ENCODE peak calls at places on chromosomes 3 and 15, in eight cellular contexts. One of them, this sample, is unnamed.

GRCh38 chr3:124997303-124998246 is 58.2 kb downstream of the HEG1 start:
- DNase-seq in fibroblast of lung: no peak
- DNase-seq in HepG2: no peak
- DNase-seq in lower leg skin: no peak
- DNase-seq in heart right ventricle: no peak
- DNase-seq in progenitor cell of endocrine pancreas: no peak
- DNase-seq in NB4: no peak
- DNase-seq in MM.1S: no peak
- DNase-seq in this sample: no peak

GRCh38 chr15:31327674-31328424 is 1.2 kb downstream of the KLF13 start:
- DNase-seq in fibroblast of lung: peak
- DNase-seq in HepG2: peak
- DNase-seq in lower leg skin: no peak
- DNase-seq in heart right ventricle: peak
- DNase-seq in progenitor cell of endocrine pancreas: peak
- DNase-seq in NB4: peak
- DNase-seq in MM.1S: peak
- DNase-seq in this sample: peak

GRCh38 chr15:43196760-43197548 is 11.8 kb downstream of the CCNDBP1 start:
- DNase-seq in fibroblast of lung: no peak
- DNase-seq in HepG2: no peak
- DNase-seq in lower leg skin: no peak
- DNase-seq in heart right ventricle: no peak
- DNase-seq in progenitor cell of endocrine pancreas: no peak
- DNase-seq in NB4: no peak
- DNase-seq in MM.1S: no peak
- DNase-seq in this sample: no peak

GRCh38 chr15:79121571-79121970 is 31.0 kb upstream of the RASGRF1 start:
- DNase-seq in fibroblast of lung: no peak
- DNase-seq in HepG2: no peak
- DNase-seq in lower leg skin: no peak
- DNase-seq in heart right ventricle: no peak
- DNase-seq in progenitor cell of endocrine pancreas: no peak
- DNase-seq in NB4: no peak
- DNase-seq in MM.1S: no peak
- DNase-seq in this sample: no peak

GRCh38 chr3:77620009-77620408 is 580.1 kb downstream of the ROBO2 start:
- DNase-seq in fibroblast of lung: peak
- DNase-seq in HepG2: no peak
- DNase-seq in lower leg skin: peak
- DNase-seq in heart right ventricle: no peak
- DNase-seq in progenitor cell of endocrine pancreas: no peak
- DNase-seq in NB4: no peak
- DNase-seq in MM.1S: no peak
- DNase-seq in this sample: no peak

GRCh38 chr3:183975981-183976662 is 41.6 kb downstream of the ABCC5 start:
- DNase-seq in fibroblast of lung: peak
- DNase-seq in HepG2: no peak
- DNase-seq in lower leg skin: no peak
- DNase-seq in heart right ventricle: no peak
- DNase-seq in progenitor cell of endocrine pancreas: no peak
- DNase-seq in NB4: peak
- DNase-seq in MM.1S: peak
- DNase-seq in this sample: no peak

GRCh38 chr3:185439745-185440466 is 58.9 kb downstream of the TMEM41A start:
- DNase-seq in fibroblast of lung: no peak
- DNase-seq in HepG2: no peak
- DNase-seq in lower leg skin: no peak
- DNase-seq in heart right ventricle: no peak
- DNase-seq in progenitor cell of endocrine pancreas: no peak
- DNase-seq in NB4: no peak
- DNase-seq in MM.1S: no peak
- DNase-seq in this sample: no peak

GRCh38 chr15:72835289-72835890 is 51.8 kb upstream of the ADPGK start:
- DNase-seq in fibroblast of lung: peak
- DNase-seq in HepG2: peak
- DNase-seq in lower leg skin: no peak
- DNase-seq in heart right ventricle: no peak
- DNase-seq in progenitor cell of endocrine pancreas: no peak
- DNase-seq in NB4: peak
- DNase-seq in MM.1S: peak
- DNase-seq in this sample: no peak

GRCh38 chr3:159559771-159560170 is 428.9 kb upstream of the IL12A start:
- DNase-seq in fibroblast of lung: no peak
- DNase-seq in HepG2: no peak
- DNase-seq in lower leg skin: no peak
- DNase-seq in heart right ventricle: no peak
- DNase-seq in progenitor cell of endocrine pancreas: no peak
- DNase-seq in NB4: no peak
- DNase-seq in MM.1S: no peak
- DNase-seq in this sample: no peak

GRCh38 chr3:12999147-13000140 is 73.8 kb downstream of the IQSEC1 start:
- DNase-seq in fibroblast of lung: no peak
- DNase-seq in HepG2: peak
- DNase-seq in lower leg skin: peak
- DNase-seq in heart right ventricle: peak
- DNase-seq in progenitor cell of endocrine pancreas: no peak
- DNase-seq in NB4: peak
- DNase-seq in MM.1S: peak
- DNase-seq in this sample: no peak

GRCh38 chr3:196969660-196970546 is 1.3 kb upstream of the PIGZ start:
- DNase-seq in fibroblast of lung: peak
- DNase-seq in HepG2: no peak
- DNase-seq in lower leg skin: no peak
- DNase-seq in heart right ventricle: peak
- DNase-seq in progenitor cell of endocrine pancreas: peak
- DNase-seq in NB4: peak
- DNase-seq in MM.1S: peak
- DNase-seq in this sample: peak

GRCh38 chr3:182980204-182981037 is at the start of gene DCUN1D1:
- DNase-seq in fibroblast of lung: peak
- DNase-seq in HepG2: peak
- DNase-seq in lower leg skin: peak
- DNase-seq in heart right ventricle: peak
- DNase-seq in progenitor cell of endocrine pancreas: peak
- DNase-seq in NB4: peak
- DNase-seq in MM.1S: peak
- DNase-seq in this sample: peak

GRCh38 chr3:66322436-66322835 is 101.6 kb downstream of the SLC25A26 start:
- DNase-seq in fibroblast of lung: peak
- DNase-seq in HepG2: no peak
- DNase-seq in lower leg skin: no peak
- DNase-seq in heart right ventricle: no peak
- DNase-seq in progenitor cell of endocrine pancreas: no peak
- DNase-seq in NB4: no peak
- DNase-seq in MM.1S: no peak
- DNase-seq in this sample: no peak

GRCh38 chr15:101455291-101455916 is 34.1 kb downstream of the PCSK6 start:
- DNase-seq in fibroblast of lung: no peak
- DNase-seq in HepG2: no peak
- DNase-seq in lower leg skin: no peak
- DNase-seq in heart right ventricle: no peak
- DNase-seq in progenitor cell of endocrine pancreas: no peak
- DNase-seq in NB4: peak
- DNase-seq in MM.1S: no peak
- DNase-seq in this sample: no peak

GRCh38 chr15:68389936-68390790 is 41.8 kb downstream of the ITGA11 start:
- DNase-seq in fibroblast of lung: peak
- DNase-seq in HepG2: no peak
- DNase-seq in lower leg skin: no peak
- DNase-seq in heart right ventricle: no peak
- DNase-seq in progenitor cell of endocrine pancreas: no peak
- DNase-seq in NB4: peak
- DNase-seq in MM.1S: no peak
- DNase-seq in this sample: no peak

GRCh38 chr15:45664451-45664850 is 29.6 kb downstream of the SQOR start:
- DNase-seq in fibroblast of lung: peak
- DNase-seq in HepG2: no peak
- DNase-seq in lower leg skin: no peak
- DNase-seq in heart right ventricle: no peak
- DNase-seq in progenitor cell of endocrine pancreas: no peak
- DNase-seq in NB4: peak
- DNase-seq in MM.1S: no peak
- DNase-seq in this sample: no peak

DNA sequence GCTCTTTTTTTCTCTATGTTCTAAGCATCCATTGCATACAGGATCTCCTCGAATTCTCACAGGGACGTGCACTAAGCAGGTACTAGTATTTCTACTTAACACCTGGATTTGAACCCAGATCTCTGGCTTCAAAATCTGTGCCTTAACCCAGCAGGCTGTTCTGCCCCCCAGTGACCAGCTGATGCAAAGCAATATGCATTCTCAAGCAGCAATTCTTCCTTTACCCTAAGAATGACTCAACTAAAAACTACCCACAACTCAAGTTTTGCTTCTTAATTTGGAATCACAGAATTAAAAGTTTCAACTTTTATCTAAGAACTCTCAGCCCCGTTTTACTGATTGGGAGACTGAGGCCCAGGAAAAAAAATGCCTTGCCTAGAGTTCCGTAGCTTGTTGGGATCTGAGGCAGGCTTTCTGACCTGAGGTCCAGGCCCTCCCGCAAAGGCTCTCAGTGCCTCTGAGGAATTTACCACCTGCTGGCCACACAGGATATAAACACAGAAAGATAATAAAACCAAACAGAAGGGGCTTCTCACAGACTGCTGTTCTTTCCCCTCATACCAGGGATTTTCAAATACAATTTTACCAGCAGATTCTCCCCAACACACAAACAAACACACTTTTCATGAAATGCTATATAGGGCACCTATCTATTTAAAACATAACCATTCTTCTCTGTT is 115.4 kb upstream of the RAD18 start:
- DNase-seq in fibroblast of lung: no peak
- DNase-seq in HepG2: peak
- DNase-seq in lower leg skin: no peak
- DNase-seq in heart right ventricle: no peak
- DNase-seq in progenitor cell of endocrine pancreas: no peak
- DNase-seq in NB4: no peak
- DNase-seq in MM.1S: no peak
- DNase-seq in this sample: no peak
- TF ChIP-seq CTCF in fibroblast of lung: no peak
- TF ChIP-seq CTCF in HepG2: peak
- TF ChIP-seq CTCF in lower leg skin: no peak
- TF ChIP-seq CTCF in heart right ventricle: no peak
- TF ChIP-seq CTCF in progenitor cell of endocrine pancreas: peak
- TF ChIP-seq CTCF in NB4: no peak
- TF ChIP-seq CTCF in MM.1S: peak
- TF ChIP-seq CTCF in this sample: peak

DNA sequence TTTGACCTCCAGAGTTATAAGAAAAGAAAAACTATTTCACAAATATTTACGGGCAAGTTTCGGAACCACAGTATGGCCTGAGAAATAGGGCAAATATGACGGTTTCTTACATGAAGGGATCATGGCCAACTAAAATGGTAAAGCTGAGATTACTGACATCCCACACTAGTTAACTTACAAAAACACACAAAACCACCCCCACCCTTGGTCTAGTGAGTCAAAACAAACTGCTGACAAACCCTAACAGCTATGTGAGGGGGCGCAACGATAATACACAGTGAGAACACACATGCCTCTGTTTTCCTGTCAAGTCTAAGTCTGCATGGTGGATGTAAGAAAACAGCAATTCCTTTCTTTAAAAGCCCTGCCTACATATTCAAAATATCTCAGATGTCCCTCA is 32.3 kb downstream of the CBLB start:
- DNase-seq in fibroblast of lung: peak
- DNase-seq in HepG2: peak
- DNase-seq in lower leg skin: no peak
- DNase-seq in heart right ventricle: no peak
- DNase-seq in progenitor cell of endocrine pancreas: no peak
- DNase-seq in NB4: no peak
- DNase-seq in MM.1S: no peak
- DNase-seq in this sample: no peak
- TF ChIP-seq CTCF in fibroblast of lung: no peak
- TF ChIP-seq CTCF in HepG2: no peak
- TF ChIP-seq CTCF in lower leg skin: no peak
- TF ChIP-seq CTCF in heart right ventricle: no peak
- TF ChIP-seq CTCF in progenitor cell of endocrine pancreas: no peak
- TF ChIP-seq CTCF in NB4: no peak
- TF ChIP-seq CTCF in MM.1S: no peak
- TF ChIP-seq CTCF in this sample: no peak

DNA sequence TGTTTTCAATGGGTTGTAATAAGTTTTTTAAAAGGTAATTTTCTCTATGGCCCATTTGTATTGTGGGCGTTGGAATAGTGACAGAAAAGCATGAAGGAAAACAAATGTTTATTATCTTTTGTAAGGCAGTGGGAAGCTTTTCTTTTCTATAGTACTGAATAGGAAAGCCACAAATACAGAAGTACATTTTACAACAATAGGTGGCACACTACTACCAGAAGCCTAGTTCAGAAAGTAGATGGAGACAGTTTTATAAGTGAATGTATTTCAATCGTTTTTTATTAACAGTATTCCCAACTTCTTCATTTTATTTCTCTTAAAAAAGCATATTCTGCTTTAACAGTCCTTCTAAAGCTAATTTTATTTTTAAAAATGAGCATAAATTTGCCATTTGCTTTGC is 296.7 kb downstream of the PTPRG start:
- DNase-seq in fibroblast of lung: peak
- DNase-seq in HepG2: no peak
- DNase-seq in lower leg skin: no peak
- DNase-seq in heart right ventricle: no peak
- DNase-seq in progenitor cell of endocrine pancreas: no peak
- DNase-seq in NB4: peak
- DNase-seq in MM.1S: no peak
- DNase-seq in this sample: no peak
- TF ChIP-seq CTCF in fibroblast of lung: peak
- TF ChIP-seq CTCF in HepG2: peak
- TF ChIP-seq CTCF in lower leg skin: no peak
- TF ChIP-seq CTCF in heart right ventricle: peak
- TF ChIP-seq CTCF in progenitor cell of endocrine pancreas: peak
- TF ChIP-seq CTCF in NB4: no peak
- TF ChIP-seq CTCF in MM.1S: peak
- TF ChIP-seq CTCF in this sample: peak

GRCh38 chr15:65962187-65962586 is 92.9 kb downstream of the RAB11A start:
- DNase-seq in fibroblast of lung: no peak
- DNase-seq in HepG2: no peak
- DNase-seq in lower leg skin: no peak
- DNase-seq in heart right ventricle: no peak
- DNase-seq in progenitor cell of endocrine pancreas: no peak
- DNase-seq in NB4: no peak
- DNase-seq in MM.1S: no peak
- DNase-seq in this sample: no peak
- TF ChIP-seq CTCF in fibroblast of lung: no peak
- TF ChIP-seq CTCF in HepG2: no peak
- TF ChIP-seq CTCF in lower leg skin: no peak
- TF ChIP-seq CTCF in heart right ventricle: peak
- TF ChIP-seq CTCF in progenitor cell of endocrine pancreas: no peak
- TF ChIP-seq CTCF in NB4: no peak
- TF ChIP-seq CTCF in MM.1S: no peak
- TF ChIP-seq CTCF in this sample: no peak

GRCh38 chr3:113623324-113623723 is 73.1 kb downstream of the USF3 start:
- DNase-seq in fibroblast of lung: no peak
- DNase-seq in HepG2: no peak
- DNase-seq in lower leg skin: no peak
- DNase-seq in heart right ventricle: no peak
- DNase-seq in progenitor cell of endocrine pancreas: no peak
- DNase-seq in NB4: no peak
- DNase-seq in MM.1S: no peak
- DNase-seq in this sample: no peak
- TF ChIP-seq CTCF in fibroblast of lung: peak
- TF ChIP-seq CTCF in HepG2: no peak
- TF ChIP-seq CTCF in lower leg skin: no peak
- TF ChIP-seq CTCF in heart right ventricle: no peak
- TF ChIP-seq CTCF in progenitor cell of endocrine pancreas: peak
- TF ChIP-seq CTCF in NB4: no peak
- TF ChIP-seq CTCF in MM.1S: no peak
- TF ChIP-seq CTCF in this sample: no peak

This sample was measured in neural crest cell.